ENCODE peak calls at places on chromosomes 7 and 10, in five cellular contexts. Y is activated gamma-delta T cell, S is fibroblast of mammary gland, H is T-cell, C is endothelial cell of umbilical vein. G is an unnamed sample.

GRCh38 chr7:50954716-50955115 is 172.0 kb upstream of the GRB10 start:
- DNase-seq in Y (no peak), S (no peak), H (no peak), C (peak), G (no peak)

GRCh38 chr7:72235351-72235750 is 176.8 kb downstream of the CALN1 start:
- DNase-seq in Y (no peak), S (no peak), H (no peak), C (no peak), G (no peak)

GRCh38 chr10:131211146-131211545 is 100.4 kb downstream of the TCERG1L start:
- DNase-seq in Y (no peak), S (no peak), H (no peak), C (no peak), G (no peak)

GRCh38 chr7:117484988-117485655 is 5.3 kb downstream of the CFTR start:
- DNase-seq in Y (no peak), S (no peak), H (no peak), C (no peak), G (no peak)

GRCh38 chr7:74405191-74405898 is 48.4 kb upstream of the GTF2IRD1 start:
- DNase-seq in Y (no peak), S (peak), H (no peak), C (no peak), G (no peak)

GRCh38 chr10:120266037-120266436 is 191.0 kb upstream of the PLPP4 start:
- DNase-seq in Y (no peak), S (no peak), H (no peak), C (no peak), G (no peak)

GRCh38 chr7:152108359-152108758 is 82.9 kb downstream of the GALNT11 start:
- DNase-seq in Y (no peak), S (no peak), H (no peak), C (no peak), G (no peak)

GRCh38 chr7:142776206-142776844 is 5.6 kb downstream of the PRSS2 start:
- DNase-seq in Y (no peak), S (peak), H (no peak), C (peak), G (no peak)

GRCh38 chr10:63323930-63324854 is 141.6 kb downstream of the JMJD1C start:
- DNase-seq in Y (no peak), S (no peak), H (no peak), C (no peak), G (no peak)

GRCh38 chr7:117133125-117133524 is 179.8 kb downstream of the ST7 start:
- DNase-seq in Y (no peak), S (no peak), H (no peak), C (no peak), G (no peak)

GRCh38 chr7:12300415-12300814 is 89.3 kb downstream of the TMEM106B start:
- DNase-seq in Y (no peak), S (no peak), H (no peak), C (no peak), G (no peak)

GRCh38 chr10:22460531-22461403 is 115.5 kb downstream of the SPAG6 start:
- DNase-seq in Y (no peak), S (no peak), H (no peak), C (no peak), G (no peak)

GRCh38 chr10:126904807-126905686 is at the start of gene DOCK1:
- DNase-seq in Y (no peak), S (peak), H (no peak), C (peak), G (peak)

GRCh38 chr7:37916017-37916672 is 472 bp downstream of the SFRP4 start:
- DNase-seq in Y (no peak), S (no peak), H (no peak), C (peak), G (no peak)

GRCh38 chr7:106045592-106045991 is 66.5 kb downstream of the SYPL1 start:
- DNase-seq in Y (no peak), S (peak), H (no peak), C (no peak), G (no peak)

GRCh38 chr10:98608417-98608816 is 161.7 kb upstream of the HPS1 start:
- DNase-seq in Y (no peak), S (peak), H (no peak), C (no peak), G (no peak)

GRCh38 chr7:151904270-151904669 is 27.4 kb upstream of the PRKAG2 start:
- DNase-seq in Y (no peak), S (no peak), H (no peak), C (no peak), G (no peak)

GRCh38 chr10:115956225-115957009 is 316.6 kb downstream of the GFRA1 start:
- DNase-seq in Y (no peak), S (peak), H (no peak), C (no peak), G (no peak)

GRCh38 chr10:89391882-89392756 is at the start of gene IFIT1:
- DNase-seq in Y (no peak), S (peak), H (peak), C (peak), G (peak)

GRCh38 chr7:157645539-157645938 is 308.7 kb downstream of the DNAJB6 start:
- DNase-seq in Y (no peak), S (no peak), H (no peak), C (no peak), G (no peak)

GRCh38 chr10:48792687-48793096 is 108.0 kb downstream of the WDFY4 start:
- DNase-seq in Y (no peak), S (peak), H (no peak), C (no peak), G (no peak)

GRCh38 chr7:37248396-37248836 is 200.2 kb downstream of the ELMO1 start:
- DNase-seq in Y (no peak), S (no peak), H (no peak), C (no peak), G (no peak)

GRCh38 chr10:127715249-127715648 is 21.7 kb upstream of the FOXI2 start:
- DNase-seq in Y (no peak), S (no peak), H (no peak), C (no peak), G (no peak)

GRCh38 chr7:158047386-158048059 is 540.1 kb downstream of the PTPRN2 start:
- DNase-seq in Y (no peak), S (no peak), H (no peak), C (no peak), G (no peak)

GRCh38 chr10:76126607-76127190 is 695.3 kb downstream of the LRMDA start:
- DNase-seq in Y (no peak), S (no peak), H (no peak), C (no peak), G (no peak)

GRCh38 chr10:6055929-6056328 is 6.2 kb downstream of the IL2RA start:
- DNase-seq in Y (no peak), S (no peak), H (no peak), C (no peak), G (no peak)

GRCh38 chr10:30823651-30824050 is 194.1 kb upstream of the LYZL2 start:
- DNase-seq in Y (no peak), S (no peak), H (no peak), C (no peak), G (no peak)

GRCh38 chr10:114103286-114103685 is 59.6 kb downstream of the ADRB1 start:
- DNase-seq in Y (no peak), S (peak), H (no peak), C (peak), G (peak)

GRCh38 chr7:53350241-53350640 is 314.8 kb downstream of the POM121L12 start:
- DNase-seq in Y (no peak), S (no peak), H (no peak), C (peak), G (no peak)

GRCh38 chr7:122847871-122848473 is 38.3 kb downstream of the CADPS2 start:
- DNase-seq in Y (no peak), S (no peak), H (no peak), C (peak), G (no peak)

G was measured in HTR-8/SVneo.